ENCODE peak calls at places on chromosomes 6 and 20, in nine cellular contexts. One of them, this sample, is unnamed.

GRCh38 chr20:18001131-18001921 is 32.5 kb downstream of the MGME1 start:
- DNase-seq in effector CD8-positive, alpha-beta T cell: no peak
- DNase-seq in fibroblast of lung: peak; percentile 83
- DNase-seq in T follicular helper cell: no peak
- DNase-seq in heart right ventricle: peak; percentile 24
- DNase-seq in germinal center: no peak
- DNase-seq in HT-29: no peak
- DNase-seq in activated T-helper 9 cell treated with anti-CD3 and anti-CD28 coated beads, Interleukin-2, amount 50 U/mL, for 16 hours: no peak
- DNase-seq in MG63: peak; percentile 66
- DNase-seq in this sample: peak; percentile 75

GRCh38 chr6:125700591-125701353 is 48.7 kb upstream of the HEY2 start:
- DNase-seq in effector CD8-positive, alpha-beta T cell: no peak
- DNase-seq in fibroblast of lung: no peak
- DNase-seq in T follicular helper cell: no peak
- DNase-seq in heart right ventricle: no peak
- DNase-seq in germinal center: no peak
- DNase-seq in HT-29: no peak
- DNase-seq in activated T-helper 9 cell treated with anti-CD3 and anti-CD28 coated beads, Interleukin-2, amount 50 U/mL, for 16 hours: no peak
- DNase-seq in MG63: no peak
- DNase-seq in this sample: no peak

GRCh38 chr6:132300323-132300949 is 100.8 kb downstream of the MOXD1 start:
- DNase-seq in effector CD8-positive, alpha-beta T cell: no peak
- DNase-seq in fibroblast of lung: peak; percentile 50
- DNase-seq in T follicular helper cell: no peak
- DNase-seq in heart right ventricle: peak; percentile 22
- DNase-seq in germinal center: peak; percentile 41
- DNase-seq in HT-29: peak; percentile 67
- DNase-seq in activated T-helper 9 cell treated with anti-CD3 and anti-CD28 coated beads, Interleukin-2, amount 50 U/mL, for 16 hours: no peak
- DNase-seq in MG63: peak; percentile 14
- DNase-seq in this sample: peak; percentile 44

GRCh38 chr20:25254571-25254970 is 6.7 kb downstream of the PYGB start:
- DNase-seq in effector CD8-positive, alpha-beta T cell: no peak
- DNase-seq in fibroblast of lung: no peak
- DNase-seq in T follicular helper cell: no peak
- DNase-seq in heart right ventricle: no peak
- DNase-seq in germinal center: no peak
- DNase-seq in HT-29: no peak
- DNase-seq in activated T-helper 9 cell treated with anti-CD3 and anti-CD28 coated beads, Interleukin-2, amount 50 U/mL, for 16 hours: no peak
- DNase-seq in MG63: no peak
- DNase-seq in this sample: no peak

GRCh38 chr20:5657190-5657872 is 92.9 kb upstream of the SHLD1 start:
- DNase-seq in effector CD8-positive, alpha-beta T cell: no peak
- DNase-seq in fibroblast of lung: peak; percentile 99
- DNase-seq in T follicular helper cell: no peak
- DNase-seq in heart right ventricle: peak; percentile 46
- DNase-seq in germinal center: no peak
- DNase-seq in HT-29: peak; percentile 2
- DNase-seq in activated T-helper 9 cell treated with anti-CD3 and anti-CD28 coated beads, Interleukin-2, amount 50 U/mL, for 16 hours: no peak
- DNase-seq in MG63: peak; percentile 68
- DNase-seq in this sample: peak; percentile 52

GRCh38 chr6:169566319-169566718 is 135.5 kb downstream of the WDR27 start:
- DNase-seq in effector CD8-positive, alpha-beta T cell: no peak
- DNase-seq in fibroblast of lung: no peak
- DNase-seq in T follicular helper cell: no peak
- DNase-seq in heart right ventricle: no peak
- DNase-seq in germinal center: no peak
- DNase-seq in HT-29: no peak
- DNase-seq in activated T-helper 9 cell treated with anti-CD3 and anti-CD28 coated beads, Interleukin-2, amount 50 U/mL, for 16 hours: no peak
- DNase-seq in MG63: no peak
- DNase-seq in this sample: no peak

GRCh38 chr6:6825153-6825847 is 236.8 kb downstream of the LY86 start:
- DNase-seq in effector CD8-positive, alpha-beta T cell: no peak
- DNase-seq in fibroblast of lung: no peak
- DNase-seq in T follicular helper cell: no peak
- DNase-seq in heart right ventricle: no peak
- DNase-seq in germinal center: no peak
- DNase-seq in HT-29: peak; percentile 61
- DNase-seq in activated T-helper 9 cell treated with anti-CD3 and anti-CD28 coated beads, Interleukin-2, amount 50 U/mL, for 16 hours: no peak
- DNase-seq in MG63: no peak
- DNase-seq in this sample: no peak

GRCh38 chr20:58709013-58709702 is 16.6 kb downstream of the NPEPL1 start:
- DNase-seq in effector CD8-positive, alpha-beta T cell: no peak
- DNase-seq in fibroblast of lung: no peak
- DNase-seq in T follicular helper cell: no peak
- DNase-seq in heart right ventricle: no peak
- DNase-seq in germinal center: no peak
- DNase-seq in HT-29: no peak
- DNase-seq in activated T-helper 9 cell treated with anti-CD3 and anti-CD28 coated beads, Interleukin-2, amount 50 U/mL, for 16 hours: no peak
- DNase-seq in MG63: no peak
- DNase-seq in this sample: no peak

GRCh38 chr6:15551798-15552197 is 111.0 kb downstream of the DTNBP1 start:
- DNase-seq in effector CD8-positive, alpha-beta T cell: no peak
- DNase-seq in fibroblast of lung: peak; percentile 59
- DNase-seq in T follicular helper cell: no peak
- DNase-seq in heart right ventricle: peak; percentile 23
- DNase-seq in germinal center: peak; percentile 14
- DNase-seq in HT-29: no peak
- DNase-seq in activated T-helper 9 cell treated with anti-CD3 and anti-CD28 coated beads, Interleukin-2, amount 50 U/mL, for 16 hours: no peak
- DNase-seq in MG63: no peak
- DNase-seq in this sample: no peak

GRCh38 chr6:100592929-100593328 is 128.2 kb upstream of the SIM1 start:
- DNase-seq in effector CD8-positive, alpha-beta T cell: no peak
- DNase-seq in fibroblast of lung: no peak
- DNase-seq in T follicular helper cell: no peak
- DNase-seq in heart right ventricle: no peak
- DNase-seq in germinal center: no peak
- DNase-seq in HT-29: no peak
- DNase-seq in activated T-helper 9 cell treated with anti-CD3 and anti-CD28 coated beads, Interleukin-2, amount 50 U/mL, for 16 hours: no peak
- DNase-seq in MG63: no peak
- DNase-seq in this sample: no peak

GRCh38 chr20:63124092-63124781 is 91.7 kb downstream of the YTHDF1 start:
- DNase-seq in effector CD8-positive, alpha-beta T cell: no peak
- DNase-seq in fibroblast of lung: peak; percentile 47
- DNase-seq in T follicular helper cell: no peak
- DNase-seq in heart right ventricle: no peak
- DNase-seq in germinal center: no peak
- DNase-seq in HT-29: no peak
- DNase-seq in activated T-helper 9 cell treated with anti-CD3 and anti-CD28 coated beads, Interleukin-2, amount 50 U/mL, for 16 hours: no peak
- DNase-seq in MG63: peak; percentile 82
- DNase-seq in this sample: peak; percentile 74

GRCh38 chr6:25034477-25034876 is 98.7 kb upstream of the RIPOR2 start:
- DNase-seq in effector CD8-positive, alpha-beta T cell: no peak
- DNase-seq in fibroblast of lung: no peak
- DNase-seq in T follicular helper cell: no peak
- DNase-seq in heart right ventricle: no peak
- DNase-seq in germinal center: no peak
- DNase-seq in HT-29: no peak
- DNase-seq in activated T-helper 9 cell treated with anti-CD3 and anti-CD28 coated beads, Interleukin-2, amount 50 U/mL, for 16 hours: no peak
- DNase-seq in MG63: no peak
- DNase-seq in this sample: no peak

GRCh38 chr6:11251553-11252358 is 19.3 kb upstream of the NEDD9 start:
- DNase-seq in effector CD8-positive, alpha-beta T cell: no peak
- DNase-seq in fibroblast of lung: peak; percentile 72
- DNase-seq in T follicular helper cell: no peak
- DNase-seq in heart right ventricle: peak; percentile 79
- DNase-seq in germinal center: no peak
- DNase-seq in HT-29: peak; percentile 73
- DNase-seq in activated T-helper 9 cell treated with anti-CD3 and anti-CD28 coated beads, Interleukin-2, amount 50 U/mL, for 16 hours: no peak
- DNase-seq in MG63: peak; percentile 73
- DNase-seq in this sample: peak; percentile 43

GRCh38 chr6:46893648-46894047 is 28.1 kb downstream of the ADGRF5 start:
- DNase-seq in effector CD8-positive, alpha-beta T cell: no peak
- DNase-seq in fibroblast of lung: peak; percentile 84
- DNase-seq in T follicular helper cell: no peak
- DNase-seq in heart right ventricle: no peak
- DNase-seq in germinal center: no peak
- DNase-seq in HT-29: no peak
- DNase-seq in activated T-helper 9 cell treated with anti-CD3 and anti-CD28 coated beads, Interleukin-2, amount 50 U/mL, for 16 hours: no peak
- DNase-seq in MG63: no peak
- DNase-seq in this sample: no peak

GRCh38 chr20:36607586-36608387 is 2.2 kb downstream of the RAB5IF start:
- DNase-seq in effector CD8-positive, alpha-beta T cell: no peak
- DNase-seq in fibroblast of lung: no peak
- DNase-seq in T follicular helper cell: no peak
- DNase-seq in heart right ventricle: no peak
- DNase-seq in germinal center: no peak
- DNase-seq in HT-29: peak; percentile 58
- DNase-seq in activated T-helper 9 cell treated with anti-CD3 and anti-CD28 coated beads, Interleukin-2, amount 50 U/mL, for 16 hours: no peak
- DNase-seq in MG63: no peak
- DNase-seq in this sample: no peak

GRCh38 chr6:22149501-22150490 is 147.0 kb downstream of the PRL start:
- DNase-seq in effector CD8-positive, alpha-beta T cell: no peak
- DNase-seq in fibroblast of lung: peak; percentile 66
- DNase-seq in T follicular helper cell: no peak
- DNase-seq in heart right ventricle: peak; percentile 24
- DNase-seq in germinal center: no peak
- DNase-seq in HT-29: no peak
- DNase-seq in activated T-helper 9 cell treated with anti-CD3 and anti-CD28 coated beads, Interleukin-2, amount 50 U/mL, for 16 hours: no peak
- DNase-seq in MG63: no peak
- DNase-seq in this sample: peak; percentile 43

GRCh38 chr6:107082045-107082444 is 33.3 kb downstream of the BEND3 start:
- DNase-seq in effector CD8-positive, alpha-beta T cell: no peak
- DNase-seq in fibroblast of lung: no peak
- DNase-seq in T follicular helper cell: no peak
- DNase-seq in heart right ventricle: no peak
- DNase-seq in germinal center: no peak
- DNase-seq in HT-29: no peak
- DNase-seq in activated T-helper 9 cell treated with anti-CD3 and anti-CD28 coated beads, Interleukin-2, amount 50 U/mL, for 16 hours: no peak
- DNase-seq in MG63: no peak
- DNase-seq in this sample: no peak

GRCh38 chr6:112231609-112232060 is 22.7 kb downstream of the LAMA4 start:
- DNase-seq in effector CD8-positive, alpha-beta T cell: no peak
- DNase-seq in fibroblast of lung: peak; percentile 78
- DNase-seq in T follicular helper cell: no peak
- DNase-seq in heart right ventricle: no peak
- DNase-seq in germinal center: no peak
- DNase-seq in HT-29: no peak
- DNase-seq in activated T-helper 9 cell treated with anti-CD3 and anti-CD28 coated beads, Interleukin-2, amount 50 U/mL, for 16 hours: no peak
- DNase-seq in MG63: no peak
- DNase-seq in this sample: no peak

GRCh38 chr6:136446579-136447182 is 103.5 kb downstream of the MAP7 start:
- DNase-seq in effector CD8-positive, alpha-beta T cell: no peak
- DNase-seq in fibroblast of lung: peak; percentile 49
- DNase-seq in T follicular helper cell: no peak
- DNase-seq in heart right ventricle: no peak
- DNase-seq in germinal center: no peak
- DNase-seq in HT-29: no peak
- DNase-seq in activated T-helper 9 cell treated with anti-CD3 and anti-CD28 coated beads, Interleukin-2, amount 50 U/mL, for 16 hours: no peak
- DNase-seq in MG63: no peak
- DNase-seq in this sample: peak; percentile 11

GRCh38 chr6:128511518-128511917 is 8.9 kb downstream of the PTPRK start:
- DNase-seq in effector CD8-positive, alpha-beta T cell: no peak
- DNase-seq in fibroblast of lung: peak; percentile 74
- DNase-seq in T follicular helper cell: no peak
- DNase-seq in heart right ventricle: no peak
- DNase-seq in germinal center: no peak
- DNase-seq in HT-29: peak; percentile 79
- DNase-seq in activated T-helper 9 cell treated with anti-CD3 and anti-CD28 coated beads, Interleukin-2, amount 50 U/mL, for 16 hours: no peak
- DNase-seq in MG63: no peak
- DNase-seq in this sample: no peak

GRCh38 chr6:122790740-122791679 is 2.0 kb downstream of the SMPDL3A start:
- DNase-seq in effector CD8-positive, alpha-beta T cell: no peak
- DNase-seq in fibroblast of lung: no peak
- DNase-seq in T follicular helper cell: no peak
- DNase-seq in heart right ventricle: no peak
- DNase-seq in germinal center: no peak
- DNase-seq in HT-29: peak; percentile 2
- DNase-seq in activated T-helper 9 cell treated with anti-CD3 and anti-CD28 coated beads, Interleukin-2, amount 50 U/mL, for 16 hours: no peak
- DNase-seq in MG63: no peak
- DNase-seq in this sample: no peak

GRCh38 chr20:63754008-63754407 is 14.4 kb downstream of the SLC2A4RG start:
- DNase-seq in effector CD8-positive, alpha-beta T cell: no peak
- DNase-seq in fibroblast of lung: no peak
- DNase-seq in T follicular helper cell: no peak
- DNase-seq in heart right ventricle: no peak
- DNase-seq in germinal center: no peak
- DNase-seq in HT-29: no peak
- DNase-seq in activated T-helper 9 cell treated with anti-CD3 and anti-CD28 coated beads, Interleukin-2, amount 50 U/mL, for 16 hours: no peak
- DNase-seq in MG63: no peak
- DNase-seq in this sample: no peak

GRCh38 chr6:16596890-16597331 is 164.3 kb downstream of the ATXN1 start:
- DNase-seq in effector CD8-positive, alpha-beta T cell: no peak
- DNase-seq in fibroblast of lung: no peak
- DNase-seq in T follicular helper cell: no peak
- DNase-seq in heart right ventricle: no peak
- DNase-seq in germinal center: no peak
- DNase-seq in HT-29: no peak
- DNase-seq in activated T-helper 9 cell treated with anti-CD3 and anti-CD28 coated beads, Interleukin-2, amount 50 U/mL, for 16 hours: no peak
- DNase-seq in MG63: no peak
- DNase-seq in this sample: no peak

GRCh38 chr20:19626896-19627295 is 131.2 kb upstream of the RIN2 start:
- DNase-seq in effector CD8-positive, alpha-beta T cell: no peak
- DNase-seq in fibroblast of lung: peak; percentile 7
- DNase-seq in T follicular helper cell: no peak
- DNase-seq in heart right ventricle: no peak
- DNase-seq in germinal center: no peak
- DNase-seq in HT-29: no peak
- DNase-seq in activated T-helper 9 cell treated with anti-CD3 and anti-CD28 coated beads, Interleukin-2, amount 50 U/mL, for 16 hours: no peak
- DNase-seq in MG63: no peak
- DNase-seq in this sample: no peak

GRCh38 chr6:167949121-167949684 is 48.3 kb upstream of the KIF25 start:
- DNase-seq in effector CD8-positive, alpha-beta T cell: no peak
- DNase-seq in fibroblast of lung: peak; percentile 38
- DNase-seq in T follicular helper cell: no peak
- DNase-seq in heart right ventricle: no peak
- DNase-seq in germinal center: no peak
- DNase-seq in HT-29: no peak
- DNase-seq in activated T-helper 9 cell treated with anti-CD3 and anti-CD28 coated beads, Interleukin-2, amount 50 U/mL, for 16 hours: no peak
- DNase-seq in MG63: no peak
- DNase-seq in this sample: no peak

GRCh38 chr20:47038581-47039560 is 144.2 kb downstream of the EYA2 start:
- DNase-seq in effector CD8-positive, alpha-beta T cell: no peak
- DNase-seq in fibroblast of lung: no peak
- DNase-seq in T follicular helper cell: no peak
- DNase-seq in heart right ventricle: no peak
- DNase-seq in germinal center: no peak
- DNase-seq in HT-29: no peak
- DNase-seq in activated T-helper 9 cell treated with anti-CD3 and anti-CD28 coated beads, Interleukin-2, amount 50 U/mL, for 16 hours: no peak
- DNase-seq in MG63: no peak
- DNase-seq in this sample: no peak

GRCh38 chr6:144055121-144055931 is 40.0 kb downstream of the SF3B5 start:
- DNase-seq in effector CD8-positive, alpha-beta T cell: no peak
- DNase-seq in fibroblast of lung: no peak
- DNase-seq in T follicular helper cell: peak; percentile 11
- DNase-seq in heart right ventricle: no peak
- DNase-seq in germinal center: peak; percentile 49
- DNase-seq in HT-29: no peak
- DNase-seq in activated T-helper 9 cell treated with anti-CD3 and anti-CD28 coated beads, Interleukin-2, amount 50 U/mL, for 16 hours: peak; percentile 28
- DNase-seq in MG63: no peak
- DNase-seq in this sample: no peak

GRCh38 chr6:139472341-139473038 is 98.0 kb upstream of the CITED2 start:
- DNase-seq in effector CD8-positive, alpha-beta T cell: no peak
- DNase-seq in fibroblast of lung: peak; percentile 63
- DNase-seq in T follicular helper cell: no peak
- DNase-seq in heart right ventricle: no peak
- DNase-seq in germinal center: no peak
- DNase-seq in HT-29: no peak
- DNase-seq in activated T-helper 9 cell treated with anti-CD3 and anti-CD28 coated beads, Interleukin-2, amount 50 U/mL, for 16 hours: no peak
- DNase-seq in MG63: no peak
- DNase-seq in this sample: peak; percentile 44

GRCh38 chr20:4135385-4136077 is 120.2 kb upstream of the RNF24 start:
- DNase-seq in effector CD8-positive, alpha-beta T cell: no peak
- DNase-seq in fibroblast of lung: peak; percentile 99
- DNase-seq in T follicular helper cell: no peak
- DNase-seq in heart right ventricle: no peak
- DNase-seq in germinal center: no peak
- DNase-seq in HT-29: peak; percentile 91
- DNase-seq in activated T-helper 9 cell treated with anti-CD3 and anti-CD28 coated beads, Interleukin-2, amount 50 U/mL, for 16 hours: no peak
- DNase-seq in MG63: peak; percentile 87
- DNase-seq in this sample: peak; percentile 91

GRCh38 chr6:148513145-148514071 is 170.8 kb downstream of the SASH1 start:
- DNase-seq in effector CD8-positive, alpha-beta T cell: no peak
- DNase-seq in fibroblast of lung: no peak
- DNase-seq in T follicular helper cell: no peak
- DNase-seq in heart right ventricle: peak; percentile 62
- DNase-seq in germinal center: no peak
- DNase-seq in HT-29: no peak
- DNase-seq in activated T-helper 9 cell treated with anti-CD3 and anti-CD28 coated beads, Interleukin-2, amount 50 U/mL, for 16 hours: no peak
- DNase-seq in MG63: peak; percentile 58
- DNase-seq in this sample: peak; percentile 69

GRCh38 chr20:44643596-44644383 is 7.7 kb downstream of the ADA start:
- DNase-seq in effector CD8-positive, alpha-beta T cell: peak; percentile 15
- DNase-seq in fibroblast of lung: peak; percentile 82
- DNase-seq in T follicular helper cell: peak; percentile 50
- DNase-seq in heart right ventricle: peak; percentile 81
- DNase-seq in germinal center: no peak
- DNase-seq in HT-29: no peak
- DNase-seq in activated T-helper 9 cell treated with anti-CD3 and anti-CD28 coated beads, Interleukin-2, amount 50 U/mL, for 16 hours: no peak
- DNase-seq in MG63: peak; percentile 98
- DNase-seq in this sample: peak; percentile 46